ENCODE peak calls at places on chromosomes 12 and 14, in nine cellular contexts. H, J, G, Z, Q, S, E, C and D are unnamed samples.

GRCh38 chr14:45867046-45867894 is 614.3 kb upstream of the MIS18BP1 start:
- DNase-seq in S (no peak), J (no peak), H (no peak), E (no peak), C (no peak), Q (no peak), Z (no peak), G (no peak), D (no peak)

GRCh38 chr14:77014004-77014604 is 14.4 kb downstream of the IRF2BPL start:
- DNase-seq in S (no peak), Q (no peak), G (no peak), E (peak), C (no peak), J (no peak), H (no peak), Z (no peak), D (no peak)

GRCh38 chr14:49865431-49865859 is 12.9 kb upstream of the NEMF start:
- DNase-seq in G (peak), S (peak), E (no peak), J (peak), Q (peak), H (peak), Z (peak), C (peak), D (no peak)

GRCh38 chr12:75556306-75556899 is 45.0 kb upstream of the KRR1 start:
- DNase-seq in Z (no peak), G (no peak), S (no peak), C (no peak), J (no peak), H (no peak), Q (no peak), E (no peak), D (no peak)

GRCh38 chr14:91464615-91465205 is 45.4 kb downstream of the PPP4R3A start:
- DNase-seq in G (no peak), J (no peak), S (no peak), E (no peak), Z (no peak), Q (no peak), C (no peak), H (no peak), D (no peak)

GRCh38 chr14:101191086-101191881 is 287.8 kb upstream of the RTL1 start:
- DNase-seq in S (no peak), G (no peak), C (peak), J (no peak), Z (peak), H (peak), Q (no peak), E (no peak), D (no peak)

GRCh38 chr14:72653026-72653425 is 240.9 kb downstream of the DPF3 start:
- DNase-seq in G (no peak), H (no peak), C (no peak), Q (no peak), Z (no peak), S (no peak), E (no peak), J (no peak), D (no peak)

GRCh38 chr12:125330645-125331341 is 265.6 kb downstream of the AACS start:
- DNase-seq in H (no peak), S (peak), C (peak), G (peak), J (peak), E (peak), Q (peak), Z (peak), D (peak)

GRCh38 chr14:100691395-100692025 is 35.2 kb upstream of the DLK1 start:
- DNase-seq in J (no peak), Q (no peak), G (no peak), E (no peak), Z (no peak), S (no peak), C (no peak), H (no peak), D (no peak)

GRCh38 chr14:54776361-54777001 is 126.1 kb downstream of the GCH1 start:
- DNase-seq in J (peak), Q (no peak), E (peak), H (no peak), G (peak), S (peak), Z (peak), C (no peak), D (peak)

GRCh38 chr12:132376464-132376830 is 47.1 kb upstream of the GALNT9 start:
- DNase-seq in J (no peak), H (no peak), G (no peak), Q (no peak), C (no peak), Z (no peak), E (no peak), S (no peak), D (no peak)

GRCh38 chr12:90922068-90922743 is 32.8 kb downstream of the CCER1 start:
- DNase-seq in H (no peak), J (peak), G (no peak), S (peak), Z (no peak), Q (no peak), C (no peak), E (peak), D (no peak)

GRCh38 chr12:52524898-52525591 is 4.9 kb upstream of the KRT5 start:
- DNase-seq in S (no peak), J (no peak), Z (peak), C (no peak), Q (no peak), H (no peak), E (no peak), G (no peak), D (no peak)

GRCh38 chr12:116171549-116171948 is 105.9 kb downstream of the MED13L start:
- DNase-seq in E (peak), J (peak), G (no peak), Q (no peak), H (no peak), S (peak), C (no peak), Z (no peak), D (no peak)

GRCh38 chr12:131105351-131105735 is 151.6 kb downstream of the ADGRD1 start:
- DNase-seq in Z (peak), Q (no peak), C (no peak), H (no peak), S (no peak), J (no peak), G (no peak), E (no peak), D (no peak)

GRCh38 chr12:30725739-30726138 is 29.0 kb downstream of the CAPRIN2 start:
- DNase-seq in E (peak), Q (no peak), S (peak), H (no peak), J (peak), Z (no peak), G (peak), C (no peak), D (no peak)

GRCh38 chr12:46410495-46410894 is 37.9 kb upstream of the SLC38A2 start:
- DNase-seq in Z (no peak), G (no peak), J (no peak), S (no peak), H (no peak), C (no peak), Q (no peak), E (no peak), D (no peak)

GRCh38 chr12:68200854-68201253 is 24.8 kb downstream of the IL26 start:
- DNase-seq in Q (no peak), C (no peak), Z (no peak), E (peak), J (no peak), H (no peak), S (no peak), G (no peak), D (no peak)

GRCh38 chr14:75280831-75281690 is 2.4 kb downstream of the FOS start:
- DNase-seq in S (peak), Z (peak), H (no peak), J (no peak), G (peak), Q (no peak), E (no peak), C (no peak), D (no peak)

GRCh38 chr12:108241961-108242360 is 97.2 kb downstream of the CMKLR1 start:
- DNase-seq in J (no peak), Z (peak), Q (no peak), H (no peak), E (no peak), G (no peak), C (no peak), S (no peak), D (no peak)

GRCh38 chr12:69698769-69699540 is at the start of gene BEST3:
- DNase-seq in E (no peak), C (no peak), J (no peak), H (no peak), Z (no peak), Q (no peak), S (no peak), G (no peak), D (no peak)

GRCh38 chr12:6569786-6570185 is 1.7 kb upstream of the NOP2 start:
- DNase-seq in J (no peak), E (no peak), Q (no peak), Z (no peak), S (no peak), G (no peak), C (no peak), H (no peak), D (no peak)

GRCh38 chr12:6567112-6567680 is 895 bp downstream of the NOP2 start:
- DNase-seq in J (no peak), Q (no peak), G (no peak), E (no peak), C (no peak), H (no peak), S (no peak), Z (no peak), D (no peak)

GRCh38 chr12:6570264-6570887 is 2.3 kb upstream of the NOP2 start:
- DNase-seq in Q (no peak), G (peak), S (peak), C (peak), Z (no peak), E (no peak), J (peak), H (no peak), D (peak)

GRCh38 chr12:6569312-6569711 is 1.2 kb upstream of the NOP2 start:
- DNase-seq in Z (no peak), S (no peak), G (no peak), Q (no peak), E (no peak), C (no peak), H (no peak), J (no peak), D (no peak)

GRCh38 chr12:6567824-6568617 is at the start of gene NOP2:
- DNase-seq in Q (peak), S (peak), C (peak), H (peak), G (peak), J (peak), E (peak), Z (peak), D (peak)
- TF ChIP-seq CTCF in Q (no peak), S (no peak), C (no peak), H (no peak), G (no peak), J (no peak), E (no peak), Z (no peak), D (no peak)

GRCh38 chr12:11623382-11623781 is 26.1 kb upstream of the ETV6 start:
- DNase-seq in E (peak), C (no peak), G (no peak), J (no peak), S (no peak), Q (no peak), H (no peak), Z (no peak), D (no peak)
- TF ChIP-seq CTCF in E (no peak), C (no peak), G (no peak), J (no peak), S (no peak), Q (no peak), H (no peak), Z (no peak), D (no peak)

DNA sequence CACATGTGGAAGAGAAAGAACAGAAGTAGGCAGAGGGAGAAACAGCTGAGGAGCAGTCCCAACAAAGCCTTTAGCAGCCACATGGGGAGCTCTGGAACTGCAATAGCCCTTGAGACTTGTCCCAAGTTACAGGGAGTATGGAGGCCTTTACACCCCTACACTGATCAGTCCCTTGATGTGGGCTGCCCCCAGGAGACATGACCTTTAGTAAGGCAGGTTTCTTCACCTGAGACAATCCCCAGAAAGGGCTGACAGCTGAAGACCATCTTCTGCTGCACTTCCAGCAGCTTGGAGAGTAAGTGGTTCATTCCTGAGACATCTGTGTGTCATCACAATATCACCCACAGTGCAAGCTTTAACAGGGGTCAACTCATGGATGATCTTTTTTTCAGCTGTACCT is 8.6 kb upstream of the SNAPC1 start:
- DNase-seq in Z (no peak), S (peak), E (no peak), Q (no peak), G (no peak), H (no peak), C (no peak), J (peak), D (no peak)
- TF ChIP-seq CTCF in Z (no peak), S (peak), E (no peak), Q (no peak), G (no peak), H (no peak), C (no peak), J (peak), D (peak)

GRCh38 chr12:121059031-121059898 is 20.2 kb upstream of the OASL start:
- DNase-seq in G (no peak), Z (peak), S (no peak), J (no peak), H (no peak), Q (no peak), C (peak), E (no peak), D (no peak)

GRCh38 chr12:121064116-121064515 is 25.1 kb upstream of the OASL start:
- DNase-seq in H (no peak), C (peak), Z (peak), J (no peak), G (no peak), S (no peak), E (no peak), Q (no peak), D (no peak)

GRCh38 chr12:121062391-121063045 is 23.5 kb upstream of the OASL start:
- DNase-seq in C (peak), Q (no peak), Z (peak), H (no peak), S (no peak), G (no peak), J (no peak), E (no peak), D (no peak)

GRCh38 chr12:121060149-121061001 is 21.3 kb upstream of the OASL start:
- DNase-seq in E (no peak), G (peak), J (peak), S (peak), C (peak), Q (peak), Z (peak), H (no peak), D (peak)

GRCh38 chr12:121061831-121062230 is 22.8 kb upstream of the OASL start:
- DNase-seq in G (no peak), C (no peak), Z (no peak), Q (no peak), S (peak), H (no peak), J (peak), E (no peak), D (no peak)
- TF ChIP-seq CTCF in G (no peak), C (no peak), Z (no peak), Q (no peak), S (peak), H (no peak), J (peak), E (peak), D (no peak)

GRCh38 chr14:86035882-86036281 is 505.9 kb downstream of the FLRT2 start:
- DNase-seq in E (no peak), G (no peak), Q (no peak), Z (no peak), S (peak), H (no peak), J (peak), C (no peak), D (peak)

GRCh38 chr14:86038401-86038985 is 508.5 kb downstream of the FLRT2 start:
- DNase-seq in G (no peak), C (peak), H (no peak), E (peak), Z (peak), S (peak), Q (peak), J (peak), D (peak)
- TF ChIP-seq CTCF in G (no peak), C (no peak), H (no peak), E (peak), Z (no peak), S (peak), Q (peak), J (peak), D (peak)

GRCh38 chr14:97445367-97445766 is 648.2 kb downstream of the VRK1 start:
- DNase-seq in J (no peak), S (no peak), Z (no peak), G (no peak), H (no peak), E (no peak), C (no peak), Q (no peak), D (no peak)

GRCh38 chr14:97444248-97444647 is 647.1 kb downstream of the VRK1 start:
- DNase-seq in G (no peak), Z (no peak), C (no peak), E (no peak), S (no peak), J (no peak), Q (no peak), H (no peak), D (no peak)

GRCh38 chr14:97443412-97443811 is 646.2 kb downstream of the VRK1 start:
- DNase-seq in Q (no peak), G (no peak), Z (no peak), S (no peak), H (no peak), E (no peak), J (no peak), C (no peak), D (no peak)

GRCh38 chr14:97442363-97442762 is 645.2 kb downstream of the VRK1 start:
- DNase-seq in E (no peak), S (no peak), C (no peak), J (no peak), Q (no peak), G (no peak), Z (no peak), H (no peak), D (no peak)

GRCh38 chr14:97446087-97446486 is 648.9 kb downstream of the VRK1 start:
- DNase-seq in Q (no peak), Z (no peak), H (no peak), C (no peak), E (no peak), J (no peak), S (no peak), G (no peak), D (no peak)
- TF ChIP-seq CTCF in Q (peak), Z (no peak), H (no peak), C (no peak), E (no peak), J (no peak), S (no peak), G (no peak), D (no peak)